ENCODE peak calls at places on chromosomes 13 and 19, in ten cellular contexts. T, U, F, C, D, N, Z, P, O and V are unnamed samples.

GRCh38 chr13:106455777-106456176 is 79.7 kb downstream of the EFNB2 start:
- DNase-seq in T (no peak), U (no peak), F (no peak), C (no peak), D (no peak), N (no peak), Z (no peak), P (no peak), O (peak), V (no peak)

GRCh38 chr19:45354443-45354842 is 13.9 kb downstream of the KLC3 start:
- DNase-seq in T (no peak), U (no peak), F (no peak), C (no peak), D (no peak), N (no peak), Z (no peak), P (no peak), O (no peak), V (no peak)

GRCh38 chr13:41455725-41456419 is 1.5 kb upstream of the RGCC start:
- DNase-seq in T (no peak), U (no peak), F (no peak), C (no peak), D (no peak), N (no peak), Z (no peak), P (no peak), O (no peak), V (no peak)

GRCh38 chr19:15666883-15667282 is 6.0 kb upstream of the CYP4F12 start:
- DNase-seq in T (no peak), U (no peak), F (no peak), C (no peak), D (no peak), N (no peak), Z (no peak), P (no peak), O (no peak), V (no peak)

GRCh38 chr13:112255550-112256120 is 120.5 kb upstream of the SPACA7 start:
- DNase-seq in T (no peak), U (no peak), F (no peak), C (no peak), D (peak), N (peak), Z (no peak), P (no peak), O (no peak), V (no peak)

GRCh38 chr13:46134961-46135522 is 30.2 kb upstream of the CPB2 start:
- DNase-seq in T (no peak), U (no peak), F (no peak), C (no peak), D (no peak), N (no peak), Z (no peak), P (no peak), O (no peak), V (no peak)

GRCh38 chr19:13277104-13277809 is 127.0 kb downstream of the IER2 start:
- DNase-seq in T (no peak), U (peak), F (peak), C (peak), D (no peak), N (peak), Z (peak), P (peak), O (peak), V (peak)

GRCh38 chr13:68439821-68440220 is 1209.7 kb upstream of the PCDH9 start:
- DNase-seq in T (no peak), U (no peak), F (no peak), C (no peak), D (no peak), N (no peak), Z (no peak), P (no peak), O (no peak), V (no peak)

GRCh38 chr19:2962018-2962670 is 15.2 kb upstream of the TLE6 start:
- DNase-seq in T (no peak), U (no peak), F (peak), C (no peak), D (peak), N (peak), Z (peak), P (no peak), O (peak), V (peak)

GRCh38 chr19:7902796-7903243 is 857 bp upstream of the MAP2K7 start:
- DNase-seq in T (no peak), U (no peak), F (no peak), C (no peak), D (no peak), N (no peak), Z (no peak), P (peak), O (no peak), V (no peak)

GRCh38 chr19:38211206-38211605 is 12.8 kb downstream of the DPF1 start:
- DNase-seq in T (no peak), U (no peak), F (peak), C (no peak), D (no peak), N (no peak), Z (peak), P (peak), O (no peak), V (no peak)

GRCh38 chr19:30593358-30593757 is 221.2 kb downstream of the ZNF536 start:
- DNase-seq in T (no peak), U (no peak), F (no peak), C (no peak), D (peak), N (no peak), Z (no peak), P (peak), O (peak), V (no peak)

DNA sequence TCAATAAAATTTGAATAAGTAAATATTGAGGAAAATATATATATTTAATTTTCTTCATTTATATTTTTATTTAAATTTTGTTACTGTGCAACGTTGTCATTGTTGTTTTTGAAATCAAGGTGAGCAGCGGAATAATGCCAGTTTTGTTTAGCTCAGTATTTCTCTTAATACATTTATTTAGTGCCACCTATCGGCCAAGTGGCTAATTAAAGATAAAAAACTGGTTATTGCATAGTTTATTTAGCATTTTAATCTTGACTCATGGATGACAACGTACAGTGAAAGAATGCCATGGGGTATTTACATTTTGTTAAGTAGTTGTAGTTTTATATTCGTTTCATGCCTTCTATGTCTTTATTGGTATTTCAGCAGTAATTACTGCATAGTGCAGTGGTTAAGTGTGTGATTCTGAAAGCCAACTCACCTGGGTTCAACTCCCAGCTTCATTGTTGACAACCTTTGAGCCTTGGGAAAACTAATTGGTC is 265.9 kb downstream of the MYO16 start:
- DNase-seq in T (no peak), U (no peak), F (no peak), C (no peak), D (no peak), N (peak), Z (no peak), P (no peak), O (peak), V (peak)
- TF ChIP-seq CTCF in T (peak), U (peak), F (peak), C (peak), D (peak), N (peak), Z (peak), P (peak), O (peak), V (peak)

GRCh38 chr19:14473073-14473790 is 1.9 kb downstream of the PTGER1 start:
- DNase-seq in T (no peak), U (no peak), F (no peak), C (no peak), D (no peak), N (no peak), Z (no peak), P (no peak), O (no peak), V (no peak)
- TF ChIP-seq CTCF in T (no peak), U (no peak), F (no peak), C (no peak), D (no peak), N (no peak), Z (no peak), P (no peak), O (no peak), V (no peak)

GRCh38 chr19:43432866-43433673 is 18.4 kb downstream of the TEX101 start:
- DNase-seq in T (peak), U (peak), F (peak), C (peak), D (no peak), N (peak), Z (peak), P (peak), O (peak), V (peak)

GRCh38 chr19:43429395-43429794 is 14.7 kb downstream of the TEX101 start:
- DNase-seq in T (no peak), U (no peak), F (no peak), C (no peak), D (no peak), N (no peak), Z (no peak), P (no peak), O (no peak), V (no peak)

GRCh38 chr19:43433689-43434088 is 19.0 kb downstream of the TEX101 start:
- DNase-seq in T (no peak), U (no peak), F (no peak), C (no peak), D (no peak), N (no peak), Z (no peak), P (no peak), O (no peak), V (no peak)

GRCh38 chr19:43430976-43431375 is 16.3 kb downstream of the TEX101 start:
- DNase-seq in T (no peak), U (no peak), F (no peak), C (no peak), D (no peak), N (no peak), Z (no peak), P (no peak), O (no peak), V (no peak)

DNA sequence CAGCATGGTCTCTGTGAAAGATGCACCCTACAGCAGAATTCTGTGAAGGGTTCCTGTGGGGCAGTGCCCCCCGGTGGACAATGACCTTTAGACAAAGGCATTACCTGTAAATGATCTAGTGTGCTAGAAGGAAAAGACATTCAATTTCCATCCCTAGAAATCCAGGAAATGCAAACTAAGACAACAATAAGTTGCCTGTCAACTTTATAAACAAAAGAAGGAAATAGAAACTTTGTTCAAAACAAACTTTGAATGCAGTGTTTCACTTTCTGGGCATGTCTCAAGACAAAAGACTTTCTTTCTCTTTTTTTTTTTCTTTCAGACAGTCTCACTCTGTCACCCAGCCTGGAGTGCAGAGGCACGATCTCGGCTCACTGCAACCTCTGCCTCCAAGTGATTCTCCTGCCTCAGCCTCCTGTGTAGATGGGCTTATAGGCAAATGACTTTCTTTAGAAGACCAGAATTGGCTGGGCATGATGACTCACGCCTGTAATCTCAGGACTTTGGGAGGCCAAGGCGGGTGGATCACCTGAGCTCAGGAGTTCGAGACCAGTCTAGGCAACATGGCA is 15.5 kb downstream of the TEX101 start:
- DNase-seq in T (no peak), U (no peak), F (no peak), C (no peak), D (no peak), N (peak), Z (no peak), P (no peak), O (no peak), V (peak)
- TF ChIP-seq CTCF in T (no peak), U (no peak), F (peak), C (no peak), D (no peak), N (peak), Z (peak), P (no peak), O (peak), V (peak)

GRCh38 chr19:35143231-35143715 is at the start of gene FXYD7:
- DNase-seq in T (no peak), U (no peak), F (no peak), C (no peak), D (no peak), N (peak), Z (no peak), P (no peak), O (no peak), V (no peak)
- TF ChIP-seq CTCF in T (no peak), U (peak), F (no peak), C (peak), D (no peak), N (peak), Z (no peak), P (no peak), O (no peak), V (peak)

DNA sequence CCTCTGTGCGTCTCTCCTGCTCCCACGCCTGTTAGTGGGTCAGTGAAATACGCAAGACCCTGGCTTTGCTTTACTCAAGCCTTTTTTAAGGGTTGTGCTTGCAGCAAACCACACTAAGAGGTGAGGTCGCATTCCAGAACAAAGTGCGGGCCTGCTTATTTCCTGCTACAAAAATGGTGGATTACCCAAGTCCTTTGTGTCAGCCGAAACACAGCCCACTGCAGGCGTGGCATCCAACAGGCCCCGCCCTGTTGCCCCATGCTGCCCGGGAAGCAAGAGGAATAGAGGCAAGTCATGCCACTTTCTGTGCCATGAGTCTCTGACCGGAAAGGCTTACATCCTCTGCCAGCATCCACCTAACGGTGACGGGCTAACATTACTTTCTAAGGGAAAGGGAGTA is 7.7 kb upstream of the IRS2 start:
- DNase-seq in T (no peak), U (no peak), F (no peak), C (no peak), D (no peak), N (no peak), Z (peak), P (no peak), O (no peak), V (no peak)
- TF ChIP-seq CTCF in T (no peak), U (no peak), F (no peak), C (no peak), D (no peak), N (no peak), Z (no peak), P (no peak), O (no peak), V (no peak)

DNA sequence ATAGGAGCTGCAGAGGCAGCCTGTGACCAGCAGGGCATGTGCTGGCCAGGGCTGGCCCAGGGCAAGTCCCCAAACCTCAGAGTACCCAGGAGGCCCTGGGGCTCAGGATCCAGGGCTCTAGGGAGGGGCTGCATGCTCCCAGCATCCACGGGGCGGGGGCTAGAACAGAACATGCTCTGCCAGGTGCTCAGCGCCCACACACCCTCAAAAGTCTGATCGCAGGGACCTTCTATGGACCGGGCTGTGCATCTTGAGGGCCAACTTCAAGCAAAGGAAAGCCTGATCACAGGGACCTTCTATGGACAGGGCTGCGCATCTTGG is 33.5 kb downstream of the ELL start:
- DNase-seq in T (no peak), U (no peak), F (no peak), C (no peak), D (no peak), N (no peak), Z (no peak), P (no peak), O (peak), V (no peak)
- TF ChIP-seq CTCF in T (no peak), U (peak), F (no peak), C (no peak), D (no peak), N (peak), Z (no peak), P (no peak), O (peak), V (peak)

DNA sequence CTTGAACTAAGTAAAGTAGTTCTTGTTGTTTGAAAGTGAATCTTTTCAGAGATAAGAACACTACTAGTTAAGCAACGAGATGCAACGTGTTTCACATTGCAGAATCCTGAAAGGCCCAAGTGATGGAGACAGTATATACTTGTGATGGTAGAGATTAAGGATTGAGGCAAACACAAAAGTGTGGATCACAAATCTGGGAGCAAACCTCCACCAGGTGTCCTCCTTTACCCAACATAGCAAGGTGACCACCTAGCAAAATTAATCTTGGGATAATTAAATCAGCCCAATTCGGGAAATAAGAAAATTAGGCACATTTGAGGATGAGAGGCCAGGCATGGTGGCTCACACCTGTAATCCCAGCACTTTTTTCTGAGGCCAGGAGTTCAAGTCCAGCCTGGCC is 563.9 kb downstream of the DACH1 start:
- DNase-seq in T (no peak), U (no peak), F (no peak), C (no peak), D (no peak), N (no peak), Z (no peak), P (no peak), O (no peak), V (no peak)
- TF ChIP-seq CTCF in T (no peak), U (peak), F (no peak), C (no peak), D (no peak), N (no peak), Z (no peak), P (no peak), O (no peak), V (no peak)

DNA sequence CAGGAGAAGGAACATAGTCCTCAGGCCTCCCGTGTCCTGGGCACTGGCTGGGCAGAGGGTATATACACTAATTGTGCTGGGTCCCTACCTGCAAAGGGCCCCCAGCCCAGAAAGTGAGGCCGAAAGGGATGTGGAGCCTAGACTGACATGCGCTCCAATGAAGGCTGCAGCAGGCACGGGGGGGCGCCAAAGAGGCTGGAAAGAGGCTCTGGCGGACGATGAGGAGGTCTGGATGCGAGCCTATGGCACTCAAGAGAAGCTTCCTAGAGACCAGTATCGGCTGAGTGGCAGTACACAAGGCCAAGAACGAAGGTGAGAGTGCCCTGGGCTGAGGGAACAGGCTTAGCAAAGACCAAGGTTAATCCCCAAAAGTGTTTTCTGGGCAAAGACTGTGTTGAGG is 16.6 kb downstream of the VRK3 start:
- DNase-seq in T (no peak), U (peak), F (no peak), C (no peak), D (no peak), N (peak), Z (no peak), P (no peak), O (no peak), V (no peak)
- TF ChIP-seq CTCF in T (no peak), U (peak), F (peak), C (no peak), D (no peak), N (no peak), Z (peak), P (no peak), O (peak), V (peak)

DNA sequence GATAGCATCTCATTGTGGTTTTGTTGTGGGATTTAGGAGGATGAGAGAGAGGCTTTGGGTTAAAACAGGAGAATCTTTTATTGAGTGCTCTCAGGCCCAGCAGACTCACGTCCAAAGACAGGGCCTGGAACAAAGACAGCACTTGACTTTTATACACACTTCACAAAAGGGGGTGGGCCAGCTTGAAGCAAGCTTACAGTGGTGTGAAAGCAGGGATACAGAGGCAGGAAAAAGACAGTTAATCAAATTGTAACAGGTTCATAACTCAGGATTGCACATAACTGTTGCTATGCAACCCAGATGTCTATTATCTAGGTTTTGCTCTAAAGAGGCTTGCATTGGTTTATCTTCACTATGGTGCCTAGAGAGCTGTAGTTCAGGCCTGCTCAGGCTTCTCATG is 42.3 kb upstream of the CEACAM21 start:
- DNase-seq in T (no peak), U (no peak), F (no peak), C (no peak), D (peak), N (no peak), Z (no peak), P (no peak), O (no peak), V (no peak)
- TF ChIP-seq CTCF in T (no peak), U (no peak), F (no peak), C (no peak), D (no peak), N (no peak), Z (no peak), P (no peak), O (no peak), V (no peak)